ENCODE peak calls at places on chromosomes 4 and X, in five cellular contexts. One of them, this sample, is unnamed.

GRCh38 chr4:87843936-87844335 is 11.2 kb downstream of the MEPE start:
- DNase-seq in K562: no peak
- DNase-seq in A549: no peak
- DNase-seq in HepG2: no peak
- DNase-seq in H1: no peak
- DNase-seq in this sample: peak

GRCh38 chr4:72568959-72569718 is at the start of gene ADAMTS3:
- DNase-seq in K562: peak
- DNase-seq in A549: peak
- DNase-seq in HepG2: no peak
- DNase-seq in H1: peak
- DNase-seq in this sample: peak

GRCh38 chr4:138953962-138954371 is 61.6 kb upstream of the NOCT start:
- DNase-seq in K562: no peak
- DNase-seq in A549: no peak
- DNase-seq in HepG2: no peak
- DNase-seq in H1: no peak
- DNase-seq in this sample: peak

GRCh38 chr4:15444879-15445576 is 17.2 kb downstream of the C1QTNF7 start:
- DNase-seq in K562: no peak
- DNase-seq in A549: no peak
- DNase-seq in HepG2: no peak
- DNase-seq in H1: no peak
- DNase-seq in this sample: no peak

GRCh38 chrX:10769696-10770619 is 149.6 kb upstream of the MID1 start:
- DNase-seq in K562: no peak
- DNase-seq in A549: no peak
- DNase-seq in HepG2: no peak
- DNase-seq in H1: no peak
- DNase-seq in this sample: peak

GRCh38 chrX:46991664-46992063 is 79.4 kb downstream of the JADE3 start:
- DNase-seq in K562: no peak
- DNase-seq in A549: no peak
- DNase-seq in HepG2: no peak
- DNase-seq in H1: no peak
- DNase-seq in this sample: no peak

GRCh38 chr4:1746265-1746691 is 25.0 kb downstream of the TACC3 start:
- DNase-seq in K562: peak
- DNase-seq in A549: peak
- DNase-seq in HepG2: peak
- DNase-seq in H1: peak
- DNase-seq in this sample: peak

GRCh38 chrX:18985186-18985435 is 1.2 kb upstream of the PHKA2 start:
- DNase-seq in K562: no peak
- DNase-seq in A549: peak
- DNase-seq in HepG2: no peak
- DNase-seq in H1: no peak
- DNase-seq in this sample: no peak

GRCh38 chr4:38782452-38783108 is at the start of gene TLR10:
- DNase-seq in K562: peak
- DNase-seq in A549: peak
- DNase-seq in HepG2: peak
- DNase-seq in H1: no peak
- DNase-seq in this sample: peak

GRCh38 chrX:20118065-20118824 is 1.5 kb upstream of the MAP7D2 start:
- DNase-seq in K562: no peak
- DNase-seq in A549: no peak
- DNase-seq in HepG2: no peak
- DNase-seq in H1: no peak
- DNase-seq in this sample: no peak

GRCh38 chrX:57595381-57595811 is 3.6 kb downstream of the ZXDB start:
- DNase-seq in K562: no peak
- DNase-seq in A549: no peak
- DNase-seq in HepG2: no peak
- DNase-seq in H1: no peak
- DNase-seq in this sample: peak

GRCh38 chr4:139810710-139811109 is 145.1 kb downstream of the MGST2 start:
- DNase-seq in K562: no peak
- DNase-seq in A549: no peak
- DNase-seq in HepG2: no peak
- DNase-seq in H1: no peak
- DNase-seq in this sample: no peak

GRCh38 chr4:175033162-175033561 is 115.0 kb downstream of the ADAM29 start:
- DNase-seq in K562: no peak
- DNase-seq in A549: no peak
- DNase-seq in HepG2: no peak
- DNase-seq in H1: no peak
- DNase-seq in this sample: no peak

GRCh38 chrX:9942086-9942485 is 25.1 kb upstream of the CLDN34 start:
- DNase-seq in K562: no peak
- DNase-seq in A549: no peak
- DNase-seq in HepG2: no peak
- DNase-seq in H1: no peak
- DNase-seq in this sample: no peak

GRCh38 chrX:34288782-34289181 is 156.7 kb upstream of the FAM47A start:
- DNase-seq in K562: no peak
- DNase-seq in A549: no peak
- DNase-seq in HepG2: no peak
- DNase-seq in H1: no peak
- DNase-seq in this sample: no peak

GRCh38 chr4:106690487-106690886 is 321.9 kb upstream of the GIMD1 start:
- DNase-seq in K562: no peak
- DNase-seq in A549: no peak
- DNase-seq in HepG2: no peak
- DNase-seq in H1: no peak
- DNase-seq in this sample: peak

GRCh38 chr4:47668810-47669408 is 169.0 kb downstream of the CORIN start:
- DNase-seq in K562: peak
- DNase-seq in A549: peak
- DNase-seq in HepG2: peak
- DNase-seq in H1: no peak
- DNase-seq in this sample: peak

GRCh38 chr4:20353646-20354045 is 101.9 kb downstream of the SLIT2 start:
- DNase-seq in K562: no peak
- DNase-seq in A549: no peak
- DNase-seq in HepG2: no peak
- DNase-seq in H1: no peak
- DNase-seq in this sample: no peak

GRCh38 chr4:128796934-128797333 is 12.6 kb upstream of the JADE1 start:
- DNase-seq in K562: no peak
- DNase-seq in A549: no peak
- DNase-seq in HepG2: no peak
- DNase-seq in H1: no peak
- DNase-seq in this sample: no peak

GRCh38 chrX:152735860-152736511 is 2.4 kb downstream of the MAGEA12 start:
- DNase-seq in K562: no peak
- DNase-seq in A549: no peak
- DNase-seq in HepG2: no peak
- DNase-seq in H1: no peak
- DNase-seq in this sample: no peak

GRCh38 chrX:115690554-115691216 is 129.7 kb downstream of the PLS3 start:
- DNase-seq in K562: peak
- DNase-seq in A549: peak
- DNase-seq in HepG2: peak
- DNase-seq in H1: peak
- DNase-seq in this sample: peak

GRCh38 chr4:36243355-36244256 is 708 bp downstream of the ARAP2 start:
- DNase-seq in K562: peak
- DNase-seq in A549: peak
- DNase-seq in HepG2: no peak
- DNase-seq in H1: no peak
- DNase-seq in this sample: peak

GRCh38 chrX:15909605-15910004 is 55.0 kb upstream of the AP1S2 start:
- DNase-seq in K562: no peak
- DNase-seq in A549: no peak
- DNase-seq in HepG2: no peak
- DNase-seq in H1: no peak
- DNase-seq in this sample: no peak

GRCh38 chr4:71120831-71121524 is 127.5 kb downstream of the DCK start:
- DNase-seq in K562: no peak
- DNase-seq in A549: no peak
- DNase-seq in HepG2: no peak
- DNase-seq in H1: no peak
- DNase-seq in this sample: no peak

GRCh38 chr4:2009651-2010233 is 968 bp upstream of the NELFA start:
- DNase-seq in K562: peak
- DNase-seq in A549: peak
- DNase-seq in HepG2: peak
- DNase-seq in H1: no peak
- DNase-seq in this sample: peak

GRCh38 chr4:41784191-41784979 is 35.9 kb upstream of the PHOX2B start:
- DNase-seq in K562: no peak
- DNase-seq in A549: no peak
- DNase-seq in HepG2: no peak
- DNase-seq in H1: no peak
- DNase-seq in this sample: no peak

GRCh38 chr4:94466923-94467322 is 15.2 kb downstream of the PDLIM5 start:
- DNase-seq in K562: no peak
- DNase-seq in A549: no peak
- DNase-seq in HepG2: no peak
- DNase-seq in H1: no peak
- DNase-seq in this sample: no peak

GRCh38 chrX:14529288-14529989 is at the start of gene GLRA2:
- DNase-seq in K562: peak
- DNase-seq in A549: peak
- DNase-seq in HepG2: peak
- DNase-seq in H1: no peak
- DNase-seq in this sample: peak

GRCh38 chr4:8846046-8846720 is 25.5 kb downstream of the HMX1 start:
- DNase-seq in K562: no peak
- DNase-seq in A549: no peak
- DNase-seq in HepG2: no peak
- DNase-seq in H1: no peak
- DNase-seq in this sample: no peak

GRCh38 chr4:8843597-8843996 is 28.0 kb downstream of the HMX1 start:
- DNase-seq in K562: no peak
- DNase-seq in A549: no peak
- DNase-seq in HepG2: no peak
- DNase-seq in H1: no peak
- DNase-seq in this sample: no peak

GRCh38 chr4:8847331-8847730 is 24.3 kb downstream of the HMX1 start:
- DNase-seq in K562: no peak
- DNase-seq in A549: no peak
- DNase-seq in HepG2: no peak
- DNase-seq in H1: no peak
- DNase-seq in this sample: no peak

GRCh38 chr4:8846864-8847263 is 24.8 kb downstream of the HMX1 start:
- DNase-seq in K562: no peak
- DNase-seq in A549: no peak
- DNase-seq in HepG2: no peak
- DNase-seq in H1: no peak
- DNase-seq in this sample: no peak

DNA sequence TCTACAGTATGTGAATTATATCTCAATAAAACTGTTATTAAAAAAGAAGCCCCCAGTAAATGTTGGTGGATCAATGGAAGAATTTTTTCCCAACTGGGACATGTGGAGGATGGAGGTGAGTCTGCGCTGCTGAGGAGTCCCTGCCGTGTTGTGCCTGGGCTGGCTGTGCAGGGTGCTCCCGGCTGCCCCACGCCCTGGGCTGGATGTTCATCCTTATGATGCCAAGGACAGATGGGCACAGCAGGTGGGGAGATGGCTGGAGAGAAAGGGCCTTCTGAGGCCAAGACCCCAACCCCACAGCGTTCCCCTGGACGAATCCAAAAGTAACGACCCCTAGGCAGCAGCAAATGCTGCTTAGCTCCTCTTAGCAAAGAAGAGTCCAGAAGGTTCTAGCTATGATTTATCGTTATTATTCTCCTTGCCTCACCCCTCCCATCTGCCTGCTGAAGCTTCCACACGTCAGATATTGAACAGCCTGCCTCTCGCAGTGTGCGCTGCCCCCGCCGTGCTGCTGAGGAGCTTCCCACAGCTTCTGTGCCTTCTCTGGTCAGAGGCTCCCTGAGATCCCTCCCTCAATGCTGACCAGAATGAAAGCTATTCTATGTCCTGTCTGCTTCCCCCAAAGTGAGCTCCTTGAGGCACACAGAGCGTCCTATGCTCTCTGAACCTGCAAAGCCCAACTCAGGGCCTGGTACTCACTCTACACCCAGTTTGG is 26.5 kb downstream of the HMX1 start:
- DNase-seq in K562: no peak
- DNase-seq in A549: no peak
- DNase-seq in HepG2: no peak
- DNase-seq in H1: no peak
- DNase-seq in this sample: no peak
- TF ChIP-seq MAFK in K562: no peak
- TF ChIP-seq MAFK in A549: no peak
- TF ChIP-seq MAFK in HepG2: no peak
- TF ChIP-seq MAFK in H1: no peak
- TF ChIP-seq MAFK in this sample: no peak

DNA sequence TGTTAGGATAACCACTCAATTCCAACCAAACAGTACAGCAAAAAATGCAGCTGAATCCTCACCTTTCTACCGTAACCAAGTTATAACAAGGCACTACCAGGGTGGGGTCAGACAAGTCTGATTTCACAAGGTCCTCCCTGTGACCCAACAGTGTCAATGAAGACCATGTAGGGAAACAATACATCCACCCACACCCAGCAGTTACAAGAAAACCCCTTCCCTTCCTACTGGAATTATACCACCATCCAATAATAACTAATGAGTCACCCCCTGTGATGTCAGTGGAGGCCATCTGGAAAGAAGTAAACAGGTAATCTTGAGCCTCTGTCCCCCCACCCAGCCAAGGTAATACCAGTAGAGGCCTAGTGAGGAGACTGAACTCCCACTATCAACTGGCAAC is 117.6 kb downstream of the FGF16 start:
- DNase-seq in K562: no peak
- DNase-seq in A549: no peak
- DNase-seq in HepG2: no peak
- DNase-seq in H1: no peak
- DNase-seq in this sample: peak
- TF ChIP-seq MAFK in K562: no peak
- TF ChIP-seq MAFK in A549: no peak
- TF ChIP-seq MAFK in HepG2: no peak
- TF ChIP-seq MAFK in H1: no peak
- TF ChIP-seq MAFK in this sample: no peak

GRCh38 chr4:124947622-124948265 is 235.2 kb upstream of the ANKRD50 start:
- DNase-seq in K562: no peak
- DNase-seq in A549: no peak
- DNase-seq in HepG2: no peak
- DNase-seq in H1: no peak
- DNase-seq in this sample: no peak
- TF ChIP-seq MAFK in K562: no peak
- TF ChIP-seq MAFK in A549: no peak
- TF ChIP-seq MAFK in HepG2: no peak
- TF ChIP-seq MAFK in H1: no peak
- TF ChIP-seq MAFK in this sample: no peak

GRCh38 chr4:105451346-105451745 is 22.5 kb downstream of the PPA2 start:
- DNase-seq in K562: no peak
- DNase-seq in A549: no peak
- DNase-seq in HepG2: no peak
- DNase-seq in H1: no peak
- DNase-seq in this sample: no peak
- TF ChIP-seq MAFK in K562: no peak
- TF ChIP-seq MAFK in A549: no peak
- TF ChIP-seq MAFK in HepG2: no peak
- TF ChIP-seq MAFK in H1: no peak
- TF ChIP-seq MAFK in this sample: no peak